ENCODE peak calls at places on chromosomes 16 and 17, in ten cellular contexts. M is SJSA1; V is neural progenitor cell; U is endodermal cell; H is sigmoid colon; X is body of pancreas; Q is IMR-90; S is mucosa of descending colon; G is ascending aorta; E is CD4-positive, alpha-beta memory T cell. I is an unnamed sample. For H3K4me1, the result is how much of the 10 kb centered on the place peaks cover.

GRCh38 chr17:65662166-65662565 is 100.7 kb upstream of the AXIN2 start:
- DNase-seq in M (no peak), V (no peak), U (no peak), H (no peak), X (no peak), Q (peak), S (no peak), G (no peak), E (no peak), I (no peak)

GRCh38 chr16:78609542-78610253 is 510.2 kb downstream of the WWOX start:
- DNase-seq in M (no peak), V (no peak), U (no peak), H (no peak), X (no peak), Q (no peak), S (peak), G (no peak), E (no peak), I (no peak)

GRCh38 chr17:66549731-66550207 is 247.4 kb downstream of the PRKCA start:
- DNase-seq in M (peak), V (no peak), U (peak), H (no peak), X (no peak), Q (peak), S (no peak), G (no peak), E (no peak), I (no peak)

GRCh38 chr17:9817086-9817485 is 4.8 kb downstream of the GSG1L2 start:
- DNase-seq in M (no peak), V (no peak), U (peak), H (no peak), X (peak), Q (peak), S (peak), G (no peak), E (no peak), I (no peak)

GRCh38 chr17:73096866-73097265 is 4.4 kb upstream of the SLC39A11 start:
- DNase-seq in M (no peak), V (no peak), U (no peak), H (no peak), X (peak), Q (no peak), S (no peak), G (peak), E (no peak), I (no peak)

GRCh38 chr16:53043986-53044571 is 8.6 kb downstream of the CHD9NB start:
- DNase-seq in M (no peak), V (peak), U (peak), H (no peak), X (peak), Q (no peak), S (no peak), G (no peak), E (no peak), I (no peak)

GRCh38 chr17:11644265-11645212 is 46.3 kb downstream of the DNAH9 start:
- DNase-seq in M (peak), V (peak), U (peak), H (peak), X (peak), Q (peak), S (peak), G (no peak), E (peak), I (no peak)

GRCh38 chr17:59001158-59001814 is 105.4 kb downstream of the TRIM37 start:
- DNase-seq in M (peak), V (no peak), U (peak), H (no peak), X (peak), Q (peak), S (peak), G (no peak), E (peak), I (peak)

GRCh38 chr16:47611042-47611441 is 149.9 kb downstream of the PHKB start:
- DNase-seq in M (no peak), V (no peak), U (no peak), H (no peak), X (no peak), Q (no peak), S (no peak), G (no peak), E (no peak), I (no peak)

GRCh38 chr17:64327201-64327930 is 63.3 kb downstream of the PECAM1 start:
- DNase-seq in M (no peak), V (no peak), U (no peak), H (no peak), X (no peak), Q (no peak), S (no peak), G (no peak), E (no peak), I (no peak)

GRCh38 chr16:21265104-21265825 is 12.8 kb downstream of the CRYM start:
- DNase-seq in M (no peak), V (no peak), U (no peak), H (no peak), X (no peak), Q (no peak), S (no peak), G (no peak), E (no peak), I (no peak)

GRCh38 chr16:65069090-65069489 is 52.8 kb downstream of the CDH11 start:
- DNase-seq in M (peak), V (no peak), U (no peak), H (no peak), X (no peak), Q (peak), S (no peak), G (no peak), E (no peak), I (no peak)

GRCh38 chr17:42541041-42541833 is 5.2 kb downstream of the NAGLU start:
- DNase-seq in M (no peak), V (no peak), U (no peak), H (no peak), X (no peak), Q (no peak), S (peak), G (no peak), E (no peak), I (no peak)

GRCh38 chr16:77359065-77359502 is 75.8 kb downstream of the ADAMTS18 start:
- DNase-seq in M (peak), V (peak), U (no peak), H (no peak), X (no peak), Q (peak), S (no peak), G (no peak), E (no peak), I (no peak)

GRCh38 chr17:41140360-41141132 is at the start of gene KRTAP4-6:
- DNase-seq in M (peak), V (no peak), U (no peak), H (no peak), X (no peak), Q (peak), S (no peak), G (no peak), E (no peak), I (no peak)

GRCh38 chr17:81510798-81511549 is 1.6 kb downstream of the ACTG1 start:
- DNase-seq in M (no peak), V (no peak), U (peak), H (no peak), X (no peak), Q (no peak), S (peak), G (no peak), E (peak), I (no peak)

GRCh38 chr16:3180445-3180878 is 7.5 kb upstream of the OR1F1 start:
- DNase-seq in M (no peak), V (no peak), U (peak), H (peak), X (no peak), Q (no peak), S (no peak), G (no peak), E (no peak), I (no peak)

GRCh38 chr16:29729116-29729521 is 16.7 kb downstream of the C16orf54 start:
- DNase-seq in M (peak), V (peak), U (peak), H (no peak), X (no peak), Q (peak), S (no peak), G (no peak), E (no peak), I (no peak)

GRCh38 chr16:81940781-81941560 is 70.3 kb downstream of the SDR42E1 start:
- DNase-seq in M (peak), V (peak), U (peak), H (no peak), X (no peak), Q (peak), S (no peak), G (no peak), E (peak), I (no peak)

GRCh38 chr17:79002796-79003593 is 6.6 kb downstream of the CANT1 start:
- DNase-seq in M (no peak), V (no peak), U (peak), H (peak), X (no peak), Q (no peak), S (no peak), G (no peak), E (no peak), I (no peak)

GRCh38 chr17:47959825-47960655 is 2.4 kb upstream of the PRR15L start:
- DNase-seq in M (no peak), V (no peak), U (peak), H (no peak), X (peak), Q (no peak), S (peak), G (no peak), E (no peak), I (no peak)

GRCh38 chr17:67294451-67295199 is 49.6 kb upstream of the HELZ start:
- DNase-seq in M (no peak), V (no peak), U (no peak), H (no peak), X (no peak), Q (no peak), S (no peak), G (no peak), E (no peak), I (no peak)

GRCh38 chr17:73969956-73970355 is 233.5 kb upstream of the RPL38 start:
- DNase-seq in M (no peak), V (no peak), U (peak), H (peak), X (peak), Q (no peak), S (peak), G (peak), E (no peak), I (no peak)

GRCh38 chr16:85438981-85439639 is 174.0 kb upstream of the GSE1 start:
- DNase-seq in M (no peak), V (no peak), U (no peak), H (no peak), X (no peak), Q (no peak), S (no peak), G (no peak), E (no peak), I (no peak)

GRCh38 chr16:12685806-12686205 is 117.9 kb downstream of the CPPED1 start:
- DNase-seq in M (no peak), V (no peak), U (no peak), H (no peak), X (peak), Q (no peak), S (peak), G (no peak), E (no peak), I (no peak)

GRCh38 chr17:27320222-27320560 is 26.3 kb downstream of the WSB1 start:
- DNase-seq in M (no peak), V (no peak), U (no peak), H (no peak), X (no peak), Q (no peak), S (no peak), G (no peak), E (no peak), I (no peak)

DNA sequence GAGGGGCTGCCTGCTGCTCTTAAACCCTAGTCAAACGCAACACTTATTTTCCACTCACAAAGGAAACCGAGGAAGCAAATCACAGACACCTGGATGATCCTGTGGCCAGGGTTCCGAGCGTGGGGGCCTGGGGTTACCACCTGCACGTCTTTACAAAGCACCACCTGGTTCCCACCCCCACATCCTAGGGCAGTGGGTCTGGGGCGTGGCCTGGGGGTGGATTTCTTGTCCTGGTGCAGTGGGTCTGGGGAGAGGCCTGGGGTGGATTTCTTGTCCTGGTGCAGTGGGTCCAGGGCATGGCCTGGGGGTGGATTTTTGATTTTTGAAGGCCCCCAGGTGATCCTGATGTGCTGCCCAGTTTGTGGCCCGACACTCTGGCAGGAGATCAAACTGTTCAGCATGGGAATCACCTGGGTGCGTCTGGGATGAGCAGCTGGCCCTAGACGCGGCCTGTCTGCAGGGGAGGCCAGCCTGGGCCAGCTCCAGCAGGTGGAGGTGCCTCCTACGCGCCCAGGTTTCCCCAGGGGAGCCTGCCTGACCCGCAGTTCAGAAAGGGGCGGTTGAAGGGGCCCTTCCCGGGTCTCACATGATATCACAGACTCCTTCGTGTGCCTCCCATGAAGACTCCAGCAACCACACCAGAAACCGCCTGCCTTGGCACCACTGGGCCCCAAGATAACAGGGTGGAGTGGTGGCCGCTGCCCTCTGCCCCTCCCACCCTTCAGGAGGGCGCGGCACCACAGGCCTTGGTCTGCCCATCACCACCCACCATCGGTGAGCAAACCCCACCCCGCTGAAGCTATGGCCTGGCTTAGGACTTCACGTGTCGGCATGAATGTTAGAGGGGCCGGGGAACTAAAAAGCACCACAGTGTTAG is 6.3 kb downstream of the HAGH start:
- DNase-seq in M (no peak), V (no peak), U (peak), H (no peak), X (no peak), Q (no peak), S (no peak), G (no peak), E (no peak), I (no peak)
- H3K4me1 ChIP-seq in M (under half), V (under half), U (under half), H (under half), X (under half), Q (under half), S (under half), G (under half), E (under half), I (under half)

GRCh38 chr16:87380403-87380802 is 3.2 kb downstream of the FBXO31 start:
- DNase-seq in M (no peak), V (no peak), U (no peak), H (peak), X (no peak), Q (no peak), S (no peak), G (no peak), E (no peak), I (no peak)
- H3K4me1 ChIP-seq in M (under half), V (under half), U (under half), H (under half), X (half or more), Q (under half), S (under half), G (under half), E (half or more), I (under half)

DNA sequence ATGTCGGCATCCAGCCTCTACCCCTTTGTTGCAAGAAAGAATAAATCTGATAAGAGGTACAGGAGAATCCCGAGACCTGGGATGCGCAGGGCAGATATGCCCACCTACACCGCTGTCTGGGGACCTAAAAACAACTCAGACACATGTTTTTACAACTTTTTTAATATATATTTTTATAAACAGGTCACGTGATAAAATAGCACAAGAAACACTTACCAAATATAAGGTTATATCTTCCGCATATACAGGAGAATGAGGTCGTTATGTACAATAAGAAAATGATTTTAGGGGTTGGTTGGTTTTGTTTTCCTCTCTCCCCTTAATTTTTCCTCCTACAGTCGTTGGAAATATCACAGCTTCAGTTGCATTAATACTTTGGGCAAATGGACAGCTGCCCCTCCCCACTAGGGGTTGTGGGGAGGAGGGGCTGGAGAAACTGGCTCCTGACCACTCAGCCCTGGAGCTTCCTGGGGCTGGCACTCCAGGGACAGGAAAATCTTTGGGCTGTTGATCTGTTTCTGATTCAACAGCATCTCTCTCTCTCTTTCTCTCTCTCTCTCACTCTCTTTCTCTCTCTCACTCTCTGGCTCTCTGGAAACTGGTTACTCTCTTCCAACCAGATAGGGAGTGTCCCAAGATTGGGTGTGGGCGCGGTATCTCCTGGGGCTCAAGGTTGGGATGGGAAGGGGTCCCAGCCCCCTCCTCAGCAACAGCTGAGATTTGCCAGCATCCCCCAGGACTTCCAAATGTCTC is 2.3 kb upstream of the WDR24 start:
- DNase-seq in M (no peak), V (no peak), U (no peak), H (no peak), X (no peak), Q (no peak), S (no peak), G (no peak), E (no peak), I (no peak)
- H3K4me1 ChIP-seq in M (under half), V (under half), U (under half), H (under half), X (under half), Q (under half), S (under half), G (under half), E (under half), I (under half)

DNA sequence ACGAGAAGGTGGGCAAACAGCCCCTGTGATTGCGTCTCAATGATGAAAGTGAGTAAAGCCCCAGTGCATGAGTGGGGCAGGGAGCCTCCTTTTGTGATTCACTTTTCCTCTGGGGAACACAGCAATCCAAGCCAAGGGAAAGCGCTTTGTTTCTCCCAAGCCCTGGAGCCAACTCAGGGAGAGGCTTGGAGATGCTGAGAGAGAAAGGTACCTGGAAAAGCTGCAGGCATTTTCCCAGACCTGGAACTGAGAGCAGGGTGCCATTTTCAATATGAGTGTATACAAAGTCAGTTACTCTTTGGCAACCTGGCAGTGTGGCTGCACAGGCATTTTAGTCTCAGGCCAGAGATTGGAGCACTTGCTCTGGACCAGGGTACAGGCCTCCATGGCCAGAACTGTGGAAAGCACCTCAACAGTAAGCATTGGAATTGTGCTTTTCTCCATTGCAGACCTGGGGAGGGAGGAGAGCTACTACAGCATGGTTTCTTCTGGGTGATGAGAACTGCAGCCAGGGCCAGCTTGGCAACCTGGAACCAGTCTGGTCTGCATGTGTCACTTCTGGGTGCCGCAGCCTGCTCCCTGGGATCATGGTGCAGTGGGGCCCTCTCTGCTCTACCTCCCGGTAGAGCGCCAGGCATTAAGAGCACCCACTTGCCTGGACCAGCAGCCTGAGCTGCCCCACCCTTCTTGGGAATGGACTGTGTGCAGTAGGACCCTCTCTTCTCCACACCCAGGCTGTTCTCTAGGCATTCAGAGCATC is 89.0 kb upstream of the CDH5 start:
- DNase-seq in M (no peak), V (no peak), U (peak), H (peak), X (no peak), Q (no peak), S (no peak), G (no peak), E (no peak), I (no peak)
- H3K4me1 ChIP-seq in M (under half), V (under half), U (under half), H (under half), X (under half), Q (under half), S (under half), G (under half), E (under half), I (under half)

DNA sequence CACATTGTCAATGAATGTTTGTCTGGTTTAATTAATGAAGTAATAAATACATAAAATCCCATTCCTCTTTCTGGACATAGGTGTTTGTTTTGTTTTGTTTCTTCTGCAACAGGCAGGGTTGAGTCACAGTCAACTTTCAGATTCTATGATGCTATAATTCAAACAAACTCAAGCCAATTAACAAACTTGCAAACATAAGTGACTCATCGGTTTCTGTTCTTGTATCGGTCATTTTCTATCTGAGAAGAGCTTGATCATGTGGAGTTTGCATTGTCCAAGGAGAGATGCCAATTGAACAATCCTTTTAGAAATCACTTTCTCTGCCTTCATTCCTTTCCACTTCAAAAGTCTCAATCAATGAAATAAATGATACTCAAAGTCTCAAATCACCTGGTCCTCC is 294.2 kb upstream of the C16orf82 start:
- DNase-seq in M (no peak), V (no peak), U (no peak), H (no peak), X (no peak), Q (no peak), S (no peak), G (no peak), E (no peak), I (no peak)
- H3K4me1 ChIP-seq in M (under half), V (under half), U (under half), H (under half), X (under half), Q (under half), S (under half), G (under half), E (under half), I (under half)

GRCh38 chr17:50063516-50064252 is 7.8 kb downstream of the ITGA3 start:
- DNase-seq in M (peak), V (no peak), U (peak), H (no peak), X (no peak), Q (peak), S (no peak), G (no peak), E (no peak), I (no peak)
- H3K4me1 ChIP-seq in M (half or more), V (under half), U (under half), H (under half), X (under half), Q (half or more), S (under half), G (half or more), E (under half), I (under half)